ENCODE peak calls at places on chromosomes 1 and 21, in ten cellular contexts. I is lower lobe of right lung; Z is HCT116; C is Peyer's patch; M is colonic mucosa; D is esophagus squamous epithelium; J is naive thymus-derived CD4-positive, alpha-beta T cell; B is aorta; S is CD8-positive, alpha-beta T cell; N is lung. T is an unnamed sample. For H3K36me3, the result is how much of the 10 kb centered on the place peaks cover.

GRCh38 chr1:246176126-246177024 is 330.7 kb downstream of the SMYD3 start:
- DNase-seq in D (no peak), B (no peak), I (peak), M (no peak), C (no peak), J (no peak), Z (no peak), S (no peak), N (no peak), T (no peak)

GRCh38 chr1:45356186-45356585 is 15.9 kb upstream of the MUTYH start:
- DNase-seq in S (no peak), I (no peak), D (no peak), Z (no peak), J (no peak), B (no peak), C (no peak), N (no peak), M (no peak), T (no peak)

GRCh38 chr1:30518186-30518585 is 205.2 kb downstream of the MATN1 start:
- DNase-seq in B (no peak), S (no peak), Z (no peak), J (no peak), N (no peak), I (no peak), D (no peak), C (no peak), M (no peak), T (no peak)

GRCh38 chr21:29499734-29500343 is 201.1 kb downstream of the BACH1 start:
- DNase-seq in M (no peak), C (no peak), N (no peak), I (no peak), Z (peak), D (no peak), J (no peak), S (no peak), B (no peak), T (no peak)

GRCh38 chr21:23401278-23401677 is 2206.0 kb downstream of the MRPL39 start:
- DNase-seq in J (no peak), B (no peak), C (no peak), I (no peak), N (no peak), M (no peak), Z (no peak), D (no peak), S (no peak), T (no peak)

GRCh38 chr1:184062640-184063280 is 11.2 kb downstream of the TSEN15 start:
- DNase-seq in I (no peak), D (no peak), M (no peak), J (no peak), C (no peak), S (no peak), Z (no peak), B (no peak), N (no peak), T (no peak)

GRCh38 chr1:199272690-199273089 is 633.9 kb downstream of the PTPRC start:
- DNase-seq in M (no peak), I (peak), Z (peak), J (no peak), N (peak), C (no peak), S (no peak), B (peak), D (no peak), T (no peak)

GRCh38 chr1:38891753-38892152 is 10.4 kb upstream of the GJA9 start:
- DNase-seq in I (no peak), C (no peak), M (no peak), J (no peak), B (no peak), N (no peak), S (peak), D (no peak), Z (no peak), T (no peak)

GRCh38 chr1:22210636-22211035 is 67.7 kb upstream of the WNT4 start:
- DNase-seq in B (no peak), S (no peak), J (no peak), N (no peak), I (no peak), C (no peak), D (no peak), Z (no peak), M (no peak), T (no peak)

GRCh38 chr1:214569357-214570004 is 18.1 kb upstream of the PTPN14 start:
- DNase-seq in J (no peak), N (no peak), I (no peak), M (no peak), B (no peak), S (no peak), Z (no peak), D (no peak), C (no peak), T (no peak)

GRCh38 chr1:240701412-240701811 is 89.5 kb upstream of the GREM2 start:
- DNase-seq in Z (no peak), S (no peak), I (no peak), M (no peak), J (no peak), N (no peak), C (no peak), D (no peak), B (no peak), T (no peak)

GRCh38 chr1:156376146-156376545 is 7.1 kb downstream of the RHBG start:
- DNase-seq in B (no peak), J (no peak), I (no peak), S (no peak), M (no peak), D (no peak), C (no peak), Z (no peak), N (no peak), T (no peak)

GRCh38 chr1:64623750-64624445 is 121.0 kb upstream of the RAVER2 start:
- DNase-seq in N (no peak), Z (no peak), J (no peak), S (no peak), B (no peak), M (no peak), D (no peak), C (no peak), I (no peak), T (no peak)

GRCh38 chr1:39016604-39017171 is 9.5 kb upstream of the NDUFS5 start:
- DNase-seq in J (no peak), D (no peak), M (no peak), Z (no peak), I (no peak), B (no peak), S (no peak), N (no peak), C (no peak), T (no peak)

GRCh38 chr1:9861371-9861770 is 37.6 kb upstream of the CLSTN1 start:
- DNase-seq in N (no peak), J (no peak), Z (no peak), D (no peak), B (no peak), S (no peak), I (no peak), C (no peak), M (no peak), T (no peak)

GRCh38 chr1:218274551-218274950 is 10.5 kb upstream of the RRP15 start:
- DNase-seq in I (no peak), M (no peak), N (no peak), J (no peak), B (no peak), C (no peak), S (no peak), D (no peak), Z (no peak), T (no peak)

GRCh38 chr1:66695121-66695520 is 57.1 kb upstream of the DYNLT5 start:
- DNase-seq in I (no peak), M (no peak), N (no peak), D (no peak), S (no peak), J (no peak), C (no peak), Z (no peak), B (no peak), T (no peak)

GRCh38 chr1:30322859-30323257 is 400.5 kb downstream of the MATN1 start:
- DNase-seq in N (no peak), J (no peak), D (no peak), I (no peak), S (no peak), C (no peak), M (no peak), B (no peak), Z (no peak), T (no peak)

GRCh38 chr1:227449727-227450420 is 113.5 kb upstream of the ZNF678 start:
- DNase-seq in C (no peak), Z (no peak), S (no peak), I (no peak), N (no peak), B (no peak), M (no peak), D (no peak), J (no peak), T (no peak)

GRCh38 chr1:206048582-206048981 is 4.4 kb upstream of the RHEX start:
- DNase-seq in I (peak), Z (no peak), D (no peak), B (peak), J (no peak), N (no peak), C (peak), S (no peak), M (peak), T (no peak)

GRCh38 chr1:238223067-238223640 is 332.4 kb upstream of the ZP4 start:
- DNase-seq in I (no peak), B (no peak), J (no peak), N (no peak), Z (no peak), M (no peak), S (no peak), C (no peak), D (no peak), T (no peak)

GRCh38 chr1:223363856-223364684 is at the start of gene SUSD4:
- DNase-seq in C (peak), Z (no peak), M (peak), S (peak), I (peak), D (no peak), N (peak), J (peak), B (no peak), T (peak)

GRCh38 chr1:208219098-208219658 is 25.0 kb downstream of the PLXNA2 start:
- DNase-seq in M (no peak), N (no peak), J (no peak), C (no peak), Z (no peak), S (no peak), I (no peak), D (no peak), B (no peak), T (no peak)

GRCh38 chr21:29187939-29188338 is 57.5 kb downstream of the MAP3K7CL start:
- DNase-seq in B (no peak), J (no peak), M (no peak), D (no peak), C (no peak), I (no peak), Z (peak), N (no peak), S (no peak), T (no peak)

GRCh38 chr1:204398197-204399125 is 13.2 kb downstream of the PPP1R15B start:
- DNase-seq in J (peak), Z (peak), N (peak), B (no peak), D (no peak), S (peak), C (peak), M (peak), I (peak), T (no peak)

GRCh38 chr1:204404629-204405028 is 7.0 kb downstream of the PPP1R15B start:
- DNase-seq in N (no peak), Z (no peak), S (no peak), C (no peak), B (no peak), J (no peak), I (no peak), D (no peak), M (no peak), T (no peak)

GRCh38 chr1:204402391-204402790 is 9.2 kb downstream of the PPP1R15B start:
- DNase-seq in C (no peak), J (no peak), N (no peak), Z (no peak), I (no peak), M (peak), S (no peak), D (no peak), B (no peak), T (no peak)

GRCh38 chr1:204401747-204402146 is 9.9 kb downstream of the PPP1R15B start:
- DNase-seq in M (no peak), C (no peak), J (no peak), D (no peak), N (no peak), I (no peak), Z (no peak), B (no peak), S (no peak), T (no peak)

DNA sequence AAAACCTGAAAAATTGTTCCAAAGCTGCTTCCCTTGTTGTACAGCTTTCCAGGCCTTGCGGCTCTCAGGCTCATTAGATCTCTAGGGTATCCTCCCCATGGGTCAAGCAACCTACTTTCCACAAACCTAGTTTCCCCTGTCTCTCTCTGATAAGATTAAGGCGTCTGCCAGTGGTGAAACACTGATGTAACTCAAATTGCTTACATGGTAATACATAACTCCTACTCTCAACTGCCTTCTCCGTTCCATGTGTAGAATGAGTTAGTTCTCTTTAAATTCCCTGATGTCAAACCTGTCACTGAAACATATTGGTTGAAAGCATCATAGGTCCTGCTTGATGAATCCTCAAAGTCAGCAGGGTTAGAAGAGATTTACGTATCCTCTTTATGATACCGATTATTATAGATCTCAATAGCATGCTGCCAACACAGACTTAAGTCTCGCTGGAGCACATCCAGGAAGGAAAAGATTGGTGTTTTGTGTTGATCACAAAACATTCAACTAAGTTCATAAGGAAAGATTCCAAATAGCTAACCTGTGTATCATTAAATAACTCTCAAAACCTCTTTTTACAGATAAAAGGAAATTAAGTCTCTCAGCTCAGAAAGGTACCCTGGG is 10.6 kb downstream of the PPP1R15B start:
- DNase-seq in M (peak), N (no peak), C (no peak), I (no peak), Z (no peak), J (no peak), S (no peak), B (no peak), D (no peak), T (no peak)
- H3K36me3 ChIP-seq in M (under half), N (under half), C (half or more), I (half or more), Z (under half), J (half or more), S (under half), B (under half), D (half or more), T (under half)

GRCh38 chr1:202942431-202942830 is 15.4 kb upstream of the KLHL12 start:
- DNase-seq in J (no peak), C (no peak), D (no peak), Z (no peak), M (no peak), I (no peak), S (no peak), N (no peak), B (no peak), T (no peak)
- H3K36me3 ChIP-seq in J (half or more), C (half or more), D (half or more), Z (half or more), M (under half), I (half or more), S (under half), N (under half), B (under half), T (under half)

GRCh38 chr1:203799157-203799556 is 3.7 kb downstream of the ZBED6 start:
- DNase-seq in S (no peak), B (no peak), C (no peak), D (no peak), Z (no peak), M (no peak), N (no peak), J (no peak), I (no peak), T (no peak)
- H3K36me3 ChIP-seq in S (under half), B (under half), C (under half), D (under half), Z (under half), M (under half), N (under half), J (under half), I (under half), T (under half)

GRCh38 chr1:24156542-24157260 is 13.8 kb upstream of the IL22RA1 start:
- DNase-seq in N (no peak), S (no peak), M (no peak), C (no peak), I (no peak), Z (no peak), D (no peak), J (no peak), B (no peak), T (no peak)
- H3K36me3 ChIP-seq in N (under half), S (under half), M (under half), C (under half), I (under half), Z (under half), D (half or more), J (under half), B (under half), T (under half)

GRCh38 chr1:75736016-75736415 is 11.5 kb downstream of the ACADM start:
- DNase-seq in J (no peak), Z (no peak), I (no peak), N (no peak), D (no peak), S (no peak), B (no peak), M (no peak), C (no peak), T (no peak)

GRCh38 chr1:75733661-75734060 is 9.2 kb downstream of the ACADM start:
- DNase-seq in I (no peak), S (no peak), C (no peak), N (no peak), D (no peak), B (no peak), Z (no peak), J (no peak), M (no peak), T (no peak)

GRCh38 chr1:75731881-75732280 is 7.4 kb downstream of the ACADM start:
- DNase-seq in J (no peak), N (no peak), S (no peak), M (no peak), C (no peak), I (no peak), Z (no peak), B (no peak), D (no peak), T (no peak)

GRCh38 chr1:75730432-75730831 is 5.9 kb downstream of the ACADM start:
- DNase-seq in M (no peak), S (no peak), C (no peak), D (no peak), I (no peak), J (no peak), N (no peak), B (no peak), Z (no peak), T (no peak)

DNA sequence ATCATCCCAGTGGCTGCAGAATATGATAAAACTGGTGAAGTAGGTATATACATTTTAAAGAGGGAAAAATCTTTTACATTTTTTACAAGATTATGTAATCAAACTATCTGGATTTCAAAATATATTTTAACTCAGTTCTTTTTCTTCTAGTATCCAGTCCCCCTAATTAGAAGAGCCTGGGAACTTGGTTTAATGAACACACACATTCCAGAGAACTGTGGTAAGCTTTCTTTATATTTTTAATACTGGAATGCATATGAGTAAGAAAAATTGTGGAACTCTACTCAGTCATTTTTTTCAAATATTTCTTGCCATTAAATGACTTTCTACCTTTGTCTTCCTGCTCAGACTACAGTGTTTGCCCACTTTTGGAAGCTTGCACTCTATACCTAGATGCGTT is 8.2 kb downstream of the ACADM start:
- DNase-seq in Z (no peak), D (no peak), J (no peak), M (no peak), C (no peak), B (no peak), I (no peak), N (no peak), S (no peak), T (no peak)
- H3K36me3 ChIP-seq in Z (under half), D (half or more), J (under half), M (under half), C (under half), B (under half), I (under half), N (under half), S (under half), T (under half)

DNA sequence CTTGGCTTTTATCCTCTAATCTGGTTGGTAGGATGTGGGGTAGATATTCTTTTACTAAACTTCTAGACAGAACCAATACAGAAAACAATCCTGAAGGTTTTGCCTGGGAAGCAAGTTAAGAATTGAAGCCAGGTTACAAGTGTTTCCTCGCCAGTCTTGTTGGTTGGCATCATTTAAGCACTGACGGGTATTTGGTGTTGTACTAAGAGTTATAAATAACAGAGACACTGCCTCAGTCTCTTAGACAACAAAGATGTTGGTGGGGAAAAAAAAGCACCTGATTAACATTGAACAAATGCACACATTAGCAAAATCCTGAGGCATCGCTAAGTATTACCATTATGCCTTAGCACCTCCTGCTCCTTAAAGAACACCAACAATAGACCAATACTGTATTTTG is 272.2 kb downstream of the BRINP2 start:
- DNase-seq in B (no peak), D (no peak), C (no peak), I (no peak), N (no peak), S (no peak), Z (no peak), J (no peak), M (no peak), T (no peak)
- H3K36me3 ChIP-seq in B (under half), D (under half), C (under half), I (under half), N (under half), S (under half), Z (under half), J (under half), M (under half), T (under half)

GRCh38 chr21:44891631-44892031 is 18.1 kb upstream of the PTTG1IP start:
- DNase-seq in J (no peak), I (peak), D (no peak), S (no peak), M (no peak), Z (no peak), C (no peak), N (no peak), B (peak), T (no peak)
- H3K36me3 ChIP-seq in J (half or more), I (under half), D (under half), S (half or more), M (under half), Z (under half), C (under half), N (under half), B (under half), T (under half)

GRCh38 chr1:12338017-12338416 is 108.2 kb downstream of the VPS13D start:
- DNase-seq in D (no peak), N (no peak), S (no peak), J (no peak), M (no peak), C (no peak), B (no peak), Z (no peak), I (no peak), T (no peak)
- H3K36me3 ChIP-seq in D (half or more), N (under half), S (under half), J (under half), M (under half), C (half or more), B (under half), Z (under half), I (half or more), T (under half)

DNA sequence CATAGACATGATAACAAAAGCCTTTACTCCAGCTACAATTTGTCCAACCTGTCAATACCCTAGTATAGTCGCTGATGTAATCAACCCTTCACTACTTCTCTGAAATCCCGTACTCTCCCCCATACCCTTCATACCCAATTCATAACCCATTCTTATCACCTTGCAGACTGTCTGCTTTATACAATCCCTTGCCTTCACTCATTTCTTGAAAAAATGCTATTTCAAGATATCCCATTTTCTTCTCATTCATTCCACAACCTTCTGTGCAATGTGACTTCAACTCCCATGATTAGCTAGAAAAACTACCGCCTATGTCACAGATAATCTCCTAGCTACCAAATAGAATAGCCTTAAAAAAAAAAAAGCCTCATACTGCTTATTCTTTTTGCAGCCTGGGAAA is 49.5 kb downstream of the EPS15 start:
- DNase-seq in B (no peak), S (no peak), D (no peak), C (no peak), M (no peak), J (no peak), N (no peak), Z (no peak), I (no peak), T (no peak)
- H3K36me3 ChIP-seq in B (under half), S (under half), D (half or more), C (under half), M (under half), J (under half), N (under half), Z (under half), I (under half), T (under half)

T was measured in CD8-positive, alpha-beta memory T cell.